ENCODE peak calls at places on chromosomes 11 and 22, in five cellular contexts. U is T-cell; S is HFF-Myc; R is CD8-positive, alpha-beta memory T cell; V is substantia nigra. C is an unnamed sample.

GRCh38 chr11:101759771-101760450 is 154.9 kb upstream of the CEP126 start:
- DNase-seq in U (no peak), S (no peak), R (no peak), V (no peak), C (no peak)

GRCh38 chr11:100984668-100985067 is 144.9 kb downstream of the PGR start:
- DNase-seq in U (no peak), S (no peak), R (no peak), V (no peak), C (no peak)

GRCh38 chr11:2209370-2209801 is 37.8 kb upstream of the TH start:
- DNase-seq in U (peak), S (no peak), R (no peak), V (no peak), C (no peak)

GRCh38 chr11:43920598-43921419 is 21.6 kb upstream of the C11orf96 start:
- DNase-seq in U (no peak), S (peak), R (no peak), V (no peak), C (peak)

GRCh38 chr11:60372767-60373166 is 5.6 kb upstream of the MS4A7 start:
- DNase-seq in U (no peak), S (no peak), R (no peak), V (no peak), C (no peak)

GRCh38 chr11:1674194-1674878 is 22.7 kb upstream of the KRTAP5-6 start:
- DNase-seq in U (no peak), S (no peak), R (no peak), V (no peak), C (no peak)

GRCh38 chr11:75561426-75562047 is 516 bp upstream of the SERPINH1 start:
- DNase-seq in U (no peak), S (no peak), R (no peak), V (no peak), C (no peak)

GRCh38 chr11:102523887-102524286 is 6.7 kb downstream of the MMP7 start:
- DNase-seq in U (no peak), S (no peak), R (no peak), V (no peak), C (no peak)

GRCh38 chr11:117197516-117198456 is 1.4 kb upstream of the TAGLN start:
- DNase-seq in U (no peak), S (no peak), R (no peak), V (no peak), C (no peak)

GRCh38 chr11:126790550-126790981 is 210.0 kb downstream of the KIRREL3 start:
- DNase-seq in U (no peak), S (peak), R (no peak), V (no peak), C (peak)

GRCh38 chr11:35352107-35352888 is 67.1 kb downstream of the SLC1A2 start:
- DNase-seq in U (no peak), S (no peak), R (no peak), V (no peak), C (no peak)

GRCh38 chr11:76810151-76810853 is 27.1 kb downstream of the TSKU start:
- DNase-seq in U (no peak), S (no peak), R (no peak), V (no peak), C (no peak)

GRCh38 chr22:29165336-29166060 is 40.2 kb upstream of the EMID1 start:
- DNase-seq in U (no peak), S (no peak), R (no peak), V (no peak), C (no peak)

GRCh38 chr11:77107950-77108349 is 5.3 kb downstream of the OMP start:
- DNase-seq in U (no peak), S (peak), R (no peak), V (no peak), C (peak)

GRCh38 chr11:88603499-88603898 is 266.0 kb upstream of the CTSC start:
- DNase-seq in U (no peak), S (no peak), R (no peak), V (no peak), C (no peak)

GRCh38 chr11:43802509-43802908 is 78.1 kb upstream of the ALKBH3 start:
- DNase-seq in U (no peak), S (no peak), R (no peak), V (no peak), C (no peak)

GRCh38 chr22:30883586-30884145 is 84.9 kb downstream of the MORC2 start:
- DNase-seq in U (no peak), S (no peak), R (no peak), V (no peak), C (no peak)

C was measured in AG09319.